ENCODE peak calls at places on chromosomes 7 and 10, in six cellular contexts. One of them, this sample, is unnamed.

GRCh38 chr10:118034755-118035154 is 12.0 kb downstream of the RAB11FIP2 start:
- DNase-seq in T-helper 1 cell: no peak
- DNase-seq in choroid plexus epithelial cell: no peak
- DNase-seq in stimulated activated CD8-positive, alpha-beta memory T cell treated with anti-CD3 and anti-CD28 coated beads, Interleukin-12 subunit alpha, Interleukin-12 subunit beta, amount 100 ng/mL, for 1 hour: no peak
- DNase-seq in lung: no peak
- DNase-seq in NB4: peak
- DNase-seq in this sample: no peak

GRCh38 chr10:19226025-19226424 is 177.4 kb downstream of the MALRD1 start:
- DNase-seq in T-helper 1 cell: no peak
- DNase-seq in choroid plexus epithelial cell: no peak
- DNase-seq in stimulated activated CD8-positive, alpha-beta memory T cell treated with anti-CD3 and anti-CD28 coated beads, Interleukin-12 subunit alpha, Interleukin-12 subunit beta, amount 100 ng/mL, for 1 hour: no peak
- DNase-seq in lung: no peak
- DNase-seq in NB4: no peak
- DNase-seq in this sample: no peak

GRCh38 chr7:38367301-38367700 is 93.9 kb upstream of the TARP start:
- DNase-seq in T-helper 1 cell: no peak
- DNase-seq in choroid plexus epithelial cell: no peak
- DNase-seq in stimulated activated CD8-positive, alpha-beta memory T cell treated with anti-CD3 and anti-CD28 coated beads, Interleukin-12 subunit alpha, Interleukin-12 subunit beta, amount 100 ng/mL, for 1 hour: no peak
- DNase-seq in lung: no peak
- DNase-seq in NB4: peak
- DNase-seq in this sample: no peak

GRCh38 chr10:113454341-113455061 is 98.4 kb upstream of the HABP2 start:
- DNase-seq in T-helper 1 cell: no peak
- DNase-seq in choroid plexus epithelial cell: peak
- DNase-seq in stimulated activated CD8-positive, alpha-beta memory T cell treated with anti-CD3 and anti-CD28 coated beads, Interleukin-12 subunit alpha, Interleukin-12 subunit beta, amount 100 ng/mL, for 1 hour: no peak
- DNase-seq in lung: no peak
- DNase-seq in NB4: peak
- DNase-seq in this sample: no peak

GRCh38 chr7:155425946-155426345 is 32.0 kb upstream of the EN2 start:
- DNase-seq in T-helper 1 cell: no peak
- DNase-seq in choroid plexus epithelial cell: no peak
- DNase-seq in stimulated activated CD8-positive, alpha-beta memory T cell treated with anti-CD3 and anti-CD28 coated beads, Interleukin-12 subunit alpha, Interleukin-12 subunit beta, amount 100 ng/mL, for 1 hour: no peak
- DNase-seq in lung: no peak
- DNase-seq in NB4: no peak
- DNase-seq in this sample: no peak

GRCh38 chr10:79102056-79102874 is 33.5 kb downstream of the ZMIZ1 start:
- DNase-seq in T-helper 1 cell: no peak
- DNase-seq in choroid plexus epithelial cell: peak
- DNase-seq in stimulated activated CD8-positive, alpha-beta memory T cell treated with anti-CD3 and anti-CD28 coated beads, Interleukin-12 subunit alpha, Interleukin-12 subunit beta, amount 100 ng/mL, for 1 hour: no peak
- DNase-seq in lung: no peak
- DNase-seq in NB4: no peak
- DNase-seq in this sample: no peak

GRCh38 chr10:77925410-77925794 is 1.2 kb downstream of the DLG5 start:
- DNase-seq in T-helper 1 cell: no peak
- DNase-seq in choroid plexus epithelial cell: peak
- DNase-seq in stimulated activated CD8-positive, alpha-beta memory T cell treated with anti-CD3 and anti-CD28 coated beads, Interleukin-12 subunit alpha, Interleukin-12 subunit beta, amount 100 ng/mL, for 1 hour: no peak
- DNase-seq in lung: no peak
- DNase-seq in NB4: no peak
- DNase-seq in this sample: no peak

GRCh38 chr10:23065549-23065948 is 29.8 kb upstream of the MSRB2 start:
- DNase-seq in T-helper 1 cell: no peak
- DNase-seq in choroid plexus epithelial cell: peak
- DNase-seq in stimulated activated CD8-positive, alpha-beta memory T cell treated with anti-CD3 and anti-CD28 coated beads, Interleukin-12 subunit alpha, Interleukin-12 subunit beta, amount 100 ng/mL, for 1 hour: no peak
- DNase-seq in lung: peak
- DNase-seq in NB4: no peak
- DNase-seq in this sample: no peak

GRCh38 chr10:131172433-131172832 is 139.1 kb downstream of the TCERG1L start:
- DNase-seq in T-helper 1 cell: no peak
- DNase-seq in choroid plexus epithelial cell: no peak
- DNase-seq in stimulated activated CD8-positive, alpha-beta memory T cell treated with anti-CD3 and anti-CD28 coated beads, Interleukin-12 subunit alpha, Interleukin-12 subunit beta, amount 100 ng/mL, for 1 hour: no peak
- DNase-seq in lung: no peak
- DNase-seq in NB4: no peak
- DNase-seq in this sample: no peak

GRCh38 chr7:80614911-80615310 is 23.5 kb upstream of the CD36 start:
- DNase-seq in T-helper 1 cell: no peak
- DNase-seq in choroid plexus epithelial cell: peak
- DNase-seq in stimulated activated CD8-positive, alpha-beta memory T cell treated with anti-CD3 and anti-CD28 coated beads, Interleukin-12 subunit alpha, Interleukin-12 subunit beta, amount 100 ng/mL, for 1 hour: no peak
- DNase-seq in lung: no peak
- DNase-seq in NB4: no peak
- DNase-seq in this sample: no peak

GRCh38 chr7:133650487-133651292 is 397.8 kb downstream of the EXOC4 start:
- DNase-seq in T-helper 1 cell: no peak
- DNase-seq in choroid plexus epithelial cell: peak
- DNase-seq in stimulated activated CD8-positive, alpha-beta memory T cell treated with anti-CD3 and anti-CD28 coated beads, Interleukin-12 subunit alpha, Interleukin-12 subunit beta, amount 100 ng/mL, for 1 hour: no peak
- DNase-seq in lung: no peak
- DNase-seq in NB4: peak
- DNase-seq in this sample: no peak

GRCh38 chr10:71255817-71256660 is 43.7 kb downstream of the UNC5B start:
- DNase-seq in T-helper 1 cell: no peak
- DNase-seq in choroid plexus epithelial cell: peak
- DNase-seq in stimulated activated CD8-positive, alpha-beta memory T cell treated with anti-CD3 and anti-CD28 coated beads, Interleukin-12 subunit alpha, Interleukin-12 subunit beta, amount 100 ng/mL, for 1 hour: no peak
- DNase-seq in lung: peak
- DNase-seq in NB4: peak
- DNase-seq in this sample: no peak

GRCh38 chr10:36621346-36621745 is 504.1 kb upstream of the ANKRD30A start:
- DNase-seq in T-helper 1 cell: no peak
- DNase-seq in choroid plexus epithelial cell: peak
- DNase-seq in stimulated activated CD8-positive, alpha-beta memory T cell treated with anti-CD3 and anti-CD28 coated beads, Interleukin-12 subunit alpha, Interleukin-12 subunit beta, amount 100 ng/mL, for 1 hour: no peak
- DNase-seq in lung: no peak
- DNase-seq in NB4: no peak
- DNase-seq in this sample: no peak

GRCh38 chr10:93039110-93039509 is 21.5 kb upstream of the CYP26C1 start:
- DNase-seq in T-helper 1 cell: no peak
- DNase-seq in choroid plexus epithelial cell: no peak
- DNase-seq in stimulated activated CD8-positive, alpha-beta memory T cell treated with anti-CD3 and anti-CD28 coated beads, Interleukin-12 subunit alpha, Interleukin-12 subunit beta, amount 100 ng/mL, for 1 hour: no peak
- DNase-seq in lung: no peak
- DNase-seq in NB4: peak
- DNase-seq in this sample: no peak

GRCh38 chr7:116512524-116513188 is 12.2 kb upstream of the CAV1 start:
- DNase-seq in T-helper 1 cell: no peak
- DNase-seq in choroid plexus epithelial cell: peak
- DNase-seq in stimulated activated CD8-positive, alpha-beta memory T cell treated with anti-CD3 and anti-CD28 coated beads, Interleukin-12 subunit alpha, Interleukin-12 subunit beta, amount 100 ng/mL, for 1 hour: no peak
- DNase-seq in lung: no peak
- DNase-seq in NB4: no peak
- DNase-seq in this sample: no peak

GRCh38 chr10:74039561-74040145 is 41.7 kb downstream of the VCL start:
- DNase-seq in T-helper 1 cell: no peak
- DNase-seq in choroid plexus epithelial cell: peak
- DNase-seq in stimulated activated CD8-positive, alpha-beta memory T cell treated with anti-CD3 and anti-CD28 coated beads, Interleukin-12 subunit alpha, Interleukin-12 subunit beta, amount 100 ng/mL, for 1 hour: no peak
- DNase-seq in lung: peak
- DNase-seq in NB4: peak
- DNase-seq in this sample: no peak

GRCh38 chr7:7257899-7258692 is 75.8 kb downstream of the C1GALT1 start:
- DNase-seq in T-helper 1 cell: no peak
- DNase-seq in choroid plexus epithelial cell: no peak
- DNase-seq in stimulated activated CD8-positive, alpha-beta memory T cell treated with anti-CD3 and anti-CD28 coated beads, Interleukin-12 subunit alpha, Interleukin-12 subunit beta, amount 100 ng/mL, for 1 hour: no peak
- DNase-seq in lung: no peak
- DNase-seq in NB4: peak
- DNase-seq in this sample: no peak

GRCh38 chr10:18221123-18221522 is 80.9 kb downstream of the CACNB2 start:
- DNase-seq in T-helper 1 cell: no peak
- DNase-seq in choroid plexus epithelial cell: no peak
- DNase-seq in stimulated activated CD8-positive, alpha-beta memory T cell treated with anti-CD3 and anti-CD28 coated beads, Interleukin-12 subunit alpha, Interleukin-12 subunit beta, amount 100 ng/mL, for 1 hour: no peak
- DNase-seq in lung: no peak
- DNase-seq in NB4: no peak
- DNase-seq in this sample: no peak

GRCh38 chr7:39429421-39429820 is 136.8 kb upstream of the YAE1 start:
- DNase-seq in T-helper 1 cell: no peak
- DNase-seq in choroid plexus epithelial cell: no peak
- DNase-seq in stimulated activated CD8-positive, alpha-beta memory T cell treated with anti-CD3 and anti-CD28 coated beads, Interleukin-12 subunit alpha, Interleukin-12 subunit beta, amount 100 ng/mL, for 1 hour: no peak
- DNase-seq in lung: no peak
- DNase-seq in NB4: no peak
- DNase-seq in this sample: no peak

GRCh38 chr10:73893386-73893785 is 17.5 kb upstream of the PLAU start:
- DNase-seq in T-helper 1 cell: no peak
- DNase-seq in choroid plexus epithelial cell: no peak
- DNase-seq in stimulated activated CD8-positive, alpha-beta memory T cell treated with anti-CD3 and anti-CD28 coated beads, Interleukin-12 subunit alpha, Interleukin-12 subunit beta, amount 100 ng/mL, for 1 hour: no peak
- DNase-seq in lung: no peak
- DNase-seq in NB4: no peak
- DNase-seq in this sample: no peak

GRCh38 chr10:31261502-31262311 is 57.3 kb upstream of the ZEB1 start:
- DNase-seq in T-helper 1 cell: no peak
- DNase-seq in choroid plexus epithelial cell: peak
- DNase-seq in stimulated activated CD8-positive, alpha-beta memory T cell treated with anti-CD3 and anti-CD28 coated beads, Interleukin-12 subunit alpha, Interleukin-12 subunit beta, amount 100 ng/mL, for 1 hour: no peak
- DNase-seq in lung: no peak
- DNase-seq in NB4: no peak
- DNase-seq in this sample: no peak

GRCh38 chr10:100828744-100829102 is 83.3 kb downstream of the PAX2 start:
- DNase-seq in T-helper 1 cell: peak
- DNase-seq in choroid plexus epithelial cell: no peak
- DNase-seq in stimulated activated CD8-positive, alpha-beta memory T cell treated with anti-CD3 and anti-CD28 coated beads, Interleukin-12 subunit alpha, Interleukin-12 subunit beta, amount 100 ng/mL, for 1 hour: no peak
- DNase-seq in lung: no peak
- DNase-seq in NB4: peak
- DNase-seq in this sample: no peak

GRCh38 chr10:117214401-117214800 is 17.1 kb downstream of the KCNK18 start:
- DNase-seq in T-helper 1 cell: no peak
- DNase-seq in choroid plexus epithelial cell: peak
- DNase-seq in stimulated activated CD8-positive, alpha-beta memory T cell treated with anti-CD3 and anti-CD28 coated beads, Interleukin-12 subunit alpha, Interleukin-12 subunit beta, amount 100 ng/mL, for 1 hour: no peak
- DNase-seq in lung: no peak
- DNase-seq in NB4: no peak
- DNase-seq in this sample: no peak

GRCh38 chr7:71132521-71133231 is 732 bp downstream of the GALNT17 start:
- DNase-seq in T-helper 1 cell: no peak
- DNase-seq in choroid plexus epithelial cell: peak
- DNase-seq in stimulated activated CD8-positive, alpha-beta memory T cell treated with anti-CD3 and anti-CD28 coated beads, Interleukin-12 subunit alpha, Interleukin-12 subunit beta, amount 100 ng/mL, for 1 hour: no peak
- DNase-seq in lung: no peak
- DNase-seq in NB4: no peak
- DNase-seq in this sample: no peak

GRCh38 chr10:12338981-12339380 is 10.4 kb upstream of the CAMK1D start:
- DNase-seq in T-helper 1 cell: no peak
- DNase-seq in choroid plexus epithelial cell: no peak
- DNase-seq in stimulated activated CD8-positive, alpha-beta memory T cell treated with anti-CD3 and anti-CD28 coated beads, Interleukin-12 subunit alpha, Interleukin-12 subunit beta, amount 100 ng/mL, for 1 hour: no peak
- DNase-seq in lung: no peak
- DNase-seq in NB4: no peak
- DNase-seq in this sample: no peak

GRCh38 chr7:135160098-135160857 is 10.2 kb downstream of the CYREN start:
- DNase-seq in T-helper 1 cell: no peak
- DNase-seq in choroid plexus epithelial cell: no peak
- DNase-seq in stimulated activated CD8-positive, alpha-beta memory T cell treated with anti-CD3 and anti-CD28 coated beads, Interleukin-12 subunit alpha, Interleukin-12 subunit beta, amount 100 ng/mL, for 1 hour: no peak
- DNase-seq in lung: no peak
- DNase-seq in NB4: peak
- DNase-seq in this sample: no peak

GRCh38 chr7:148286150-148286549 is 304.4 kb upstream of the C7orf33 start:
- DNase-seq in T-helper 1 cell: no peak
- DNase-seq in choroid plexus epithelial cell: peak
- DNase-seq in stimulated activated CD8-positive, alpha-beta memory T cell treated with anti-CD3 and anti-CD28 coated beads, Interleukin-12 subunit alpha, Interleukin-12 subunit beta, amount 100 ng/mL, for 1 hour: no peak
- DNase-seq in lung: no peak
- DNase-seq in NB4: peak
- DNase-seq in this sample: no peak

GRCh38 chr10:132109341-132110072 is 43.8 kb downstream of the JAKMIP3 start:
- DNase-seq in T-helper 1 cell: no peak
- DNase-seq in choroid plexus epithelial cell: no peak
- DNase-seq in stimulated activated CD8-positive, alpha-beta memory T cell treated with anti-CD3 and anti-CD28 coated beads, Interleukin-12 subunit alpha, Interleukin-12 subunit beta, amount 100 ng/mL, for 1 hour: no peak
- DNase-seq in lung: peak
- DNase-seq in NB4: no peak
- DNase-seq in this sample: no peak

GRCh38 chr7:71626206-71626605 is 494.3 kb downstream of the GALNT17 start:
- DNase-seq in T-helper 1 cell: no peak
- DNase-seq in choroid plexus epithelial cell: peak
- DNase-seq in stimulated activated CD8-positive, alpha-beta memory T cell treated with anti-CD3 and anti-CD28 coated beads, Interleukin-12 subunit alpha, Interleukin-12 subunit beta, amount 100 ng/mL, for 1 hour: no peak
- DNase-seq in lung: no peak
- DNase-seq in NB4: no peak
- DNase-seq in this sample: no peak

GRCh38 chr7:96674565-96674964 is 35.1 kb downstream of the SEM1 start:
- DNase-seq in T-helper 1 cell: no peak
- DNase-seq in choroid plexus epithelial cell: no peak
- DNase-seq in stimulated activated CD8-positive, alpha-beta memory T cell treated with anti-CD3 and anti-CD28 coated beads, Interleukin-12 subunit alpha, Interleukin-12 subunit beta, amount 100 ng/mL, for 1 hour: no peak
- DNase-seq in lung: no peak
- DNase-seq in NB4: no peak
- DNase-seq in this sample: no peak

GRCh38 chr7:79461660-79462059 is 8.2 kb upstream of the MAGI2 start:
- DNase-seq in T-helper 1 cell: no peak
- DNase-seq in choroid plexus epithelial cell: peak
- DNase-seq in stimulated activated CD8-positive, alpha-beta memory T cell treated with anti-CD3 and anti-CD28 coated beads, Interleukin-12 subunit alpha, Interleukin-12 subunit beta, amount 100 ng/mL, for 1 hour: no peak
- DNase-seq in lung: no peak
- DNase-seq in NB4: no peak
- DNase-seq in this sample: no peak

GRCh38 chr10:74021248-74022055 is 23.5 kb downstream of the VCL start:
- DNase-seq in T-helper 1 cell: no peak
- DNase-seq in choroid plexus epithelial cell: peak
- DNase-seq in stimulated activated CD8-positive, alpha-beta memory T cell treated with anti-CD3 and anti-CD28 coated beads, Interleukin-12 subunit alpha, Interleukin-12 subunit beta, amount 100 ng/mL, for 1 hour: no peak
- DNase-seq in lung: no peak
- DNase-seq in NB4: peak
- DNase-seq in this sample: no peak